ENCODE peak calls at places on chromosomes 13 and 19, in five cellular contexts. J is transverse colon, G is kidney epithelial cell, O is NCI-H460, N is GM12865. K is an unnamed sample.

GRCh38 chr13:85565652-85566051 is 233.6 kb downstream of the SLITRK6 start:
- DNase-seq in N (no peak), O (no peak), G (no peak), J (no peak), K (no peak)

GRCh38 chr19:39852882-39853281 is 6.7 kb upstream of the FBL start:
- DNase-seq in J (no peak), G (no peak), O (no peak), N (no peak), K (no peak)

GRCh38 chr13:110149036-110149435 is 157.9 kb downstream of the COL4A1 start:
- DNase-seq in J (no peak), N (no peak), G (no peak), O (no peak), K (no peak)

GRCh38 chr19:58067240-58067912 is 8.3 kb downstream of the ZNF135 start:
- DNase-seq in G (no peak), N (no peak), J (no peak), O (no peak), K (no peak)

GRCh38 chr13:30416471-30416870 is 5.8 kb upstream of the UBE2L5 start:
- DNase-seq in N (no peak), J (no peak), G (no peak), O (no peak), K (no peak)

GRCh38 chr19:38697197-38697596 is 47.1 kb downstream of the CAPN12 start:
- DNase-seq in N (no peak), O (no peak), J (no peak), G (no peak), K (no peak)

GRCh38 chr19:47109177-47109540 is 4.4 kb downstream of the ZC3H4 start:
- DNase-seq in O (no peak), G (no peak), N (no peak), J (no peak), K (no peak)

GRCh38 chr13:38415233-38415632 is 65.6 kb downstream of the UFM1 start:
- DNase-seq in G (no peak), N (peak; percentile 79), J (peak; percentile 8), O (no peak), K (no peak)

GRCh38 chr19:30423481-30423880 is 51.3 kb downstream of the ZNF536 start:
- DNase-seq in J (no peak), N (no peak), G (no peak), O (no peak), K (no peak)

GRCh38 chr13:113813749-113814434 is 50.0 kb downstream of the GAS6 start:
- DNase-seq in N (no peak), G (no peak), O (no peak), J (no peak), K (no peak)

GRCh38 chr13:39596685-39597084 is 6.3 kb downstream of the LHFPL6 start:
- DNase-seq in G (no peak), O (no peak), J (no peak), N (no peak), K (no peak)

GRCh38 chr19:35785087-35785627 is 9.8 kb downstream of the ARHGAP33 start:
- DNase-seq in N (no peak), O (no peak), J (no peak), G (no peak), K (no peak)

GRCh38 chr13:110387451-110388140 is 80.5 kb downstream of the COL4A2 start:
- DNase-seq in N (peak; percentile 25), G (no peak), O (no peak), J (peak; percentile 36), K (no peak)

GRCh38 chr13:61170791-61171330 is 244.8 kb downstream of the PCDH20 start:
- DNase-seq in J (no peak), N (no peak), G (no peak), O (no peak), K (no peak)

GRCh38 chr13:110228936-110229904 is 77.7 kb downstream of the COL4A1 start:
- DNase-seq in O (no peak), G (no peak), J (no peak), N (no peak), K (no peak)

GRCh38 chr13:28859069-28859468 is 38.9 kb downstream of the MTUS2 start:
- DNase-seq in O (no peak), J (no peak), N (no peak), G (no peak), K (no peak)

GRCh38 chr19:13195678-13196077 is 45.5 kb downstream of the IER2 start:
- DNase-seq in G (no peak), O (peak; percentile 4), J (peak; percentile 85), N (peak; percentile 88), K (no peak)

GRCh38 chr19:16371540-16371986 is 46.9 kb downstream of the KLF2 start:
- DNase-seq in N (peak; percentile 96), O (no peak), J (peak; percentile 90), G (no peak), K (no peak)

GRCh38 chr19:7905298-7905697 is 1.6 kb downstream of the MAP2K7 start:
- DNase-seq in J (peak; percentile 7), O (no peak), G (no peak), N (peak; percentile 7), K (no peak)

GRCh38 chr13:40665754-40666057 is 735 bp downstream of the FOXO1 start:
- DNase-seq in O (peak; percentile 11), N (no peak), G (no peak), J (no peak), K (no peak)

GRCh38 chr13:24659239-24659638 is 21.0 kb upstream of the ATP12A start:
- DNase-seq in G (no peak), N (no peak), O (no peak), J (no peak), K (no peak)